ENCODE peak calls at places on chromosomes 4 and X, in eight cellular contexts. H is WTC11, T is H9, P is choroid plexus epithelial cell, O is kidney epithelial cell, D is PC-9, J is body of pancreas, A is cardiac muscle cell. K is an unnamed sample.

GRCh38 chr4:174066806-174067205 is 216.7 kb downstream of the FBXO8 start:
- DNase-seq in J (no peak), P (no peak), A (no peak), T (no peak), O (no peak), D (no peak), H (no peak), K (no peak)

GRCh38 chr4:175542787-175543186 is 269.3 kb downstream of the GPM6A start:
- DNase-seq in H (no peak), O (no peak), J (no peak), P (peak; percentile 58), A (no peak), T (no peak), D (no peak), K (no peak)

GRCh38 chr4:7186081-7186480 is 6.3 kb upstream of the SORCS2 start:
- DNase-seq in H (peak; percentile 64), A (peak; percentile 42), P (no peak), D (no peak), O (no peak), T (peak; percentile 55), J (no peak), K (no peak)

GRCh38 chrX:12779534-12779933 is 11.7 kb upstream of the PRPS2 start:
- DNase-seq in P (no peak), D (no peak), H (no peak), A (no peak), O (peak; percentile 26), T (no peak), J (peak; percentile 63), K (no peak)

GRCh38 chr4:165331316-165331715 is 3.8 kb downstream of the MSMO1 start:
- DNase-seq in O (no peak), A (no peak), P (no peak), J (no peak), D (no peak), H (no peak), T (no peak), K (no peak)

GRCh38 chrX:149314031-149314430 is 191.1 kb downstream of the IDS start:
- DNase-seq in A (no peak), O (no peak), P (peak; percentile 72), D (no peak), H (no peak), J (no peak), T (no peak), K (no peak)

GRCh38 chr4:8916251-8916913 is 44.7 kb upstream of the HMX1 start:
- DNase-seq in T (peak; percentile 24), H (no peak), D (no peak), O (no peak), A (no peak), J (peak; percentile 0), P (no peak), K (no peak)

GRCh38 chr4:16608123-16608522 is 290.3 kb downstream of the LDB2 start:
- DNase-seq in O (no peak), P (peak; percentile 81), H (no peak), D (no peak), T (no peak), J (no peak), A (no peak), K (no peak)

DNA sequence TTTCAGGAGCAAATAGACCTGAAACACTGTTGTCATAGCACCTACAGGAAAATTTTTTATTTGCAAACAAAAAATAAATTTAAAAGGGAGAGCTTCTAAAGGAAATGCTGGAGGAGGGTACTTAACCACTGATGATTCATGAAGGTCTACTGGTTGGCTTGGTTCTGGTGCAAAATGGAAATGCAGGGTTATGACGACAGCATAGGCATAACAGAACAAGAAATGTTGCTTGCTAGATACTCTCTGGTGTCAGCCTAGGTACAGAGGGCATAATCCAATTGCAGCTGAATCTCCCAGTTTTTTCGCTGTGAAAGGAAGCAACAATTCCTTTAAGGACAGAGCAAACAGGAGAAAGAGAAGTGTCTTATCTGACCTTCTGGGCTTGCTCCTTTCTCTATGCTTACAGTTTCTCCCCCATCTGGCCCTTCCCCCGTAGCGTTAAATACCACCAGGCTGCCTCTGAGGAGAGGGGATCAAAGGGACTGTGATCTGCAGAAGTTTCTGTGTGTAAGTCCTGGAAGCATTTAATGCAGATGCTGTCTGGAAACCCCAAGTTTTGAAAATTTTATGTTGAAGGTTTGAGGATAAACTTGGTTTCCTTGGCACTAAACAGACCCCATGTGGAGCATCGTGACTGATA is 23.7 kb upstream of the CASK start:
- DNase-seq in O (no peak), P (peak; percentile 5), J (no peak), A (peak; percentile 19), D (no peak), H (no peak), T (no peak), K (no peak)
- TF ChIP-seq CTCF in O (no peak), P (no peak), J (no peak), A (no peak), D (no peak), H (no peak), T (no peak), K (no peak)

GRCh38 chrX:96682516-96682915 is 2.1 kb upstream of the DIAPH2 start:
- DNase-seq in H (no peak), A (no peak), O (no peak), T (no peak), D (no peak), J (no peak), P (no peak), K (no peak)

GRCh38 chrX:96685205-96686099 is 810 bp downstream of the DIAPH2 start:
- DNase-seq in D (peak; percentile 42), P (peak; percentile 42), H (peak; percentile 12), T (peak; percentile 33), A (peak; percentile 32), O (no peak), J (peak; percentile 25), K (peak; percentile 2)

GRCh38 chrX:96688789-96689188 is 4.1 kb downstream of the DIAPH2 start:
- DNase-seq in H (no peak), T (no peak), O (no peak), J (no peak), D (no peak), P (no peak), A (no peak), K (no peak)

GRCh38 chrX:96683997-96684338 is 674 bp upstream of the DIAPH2 start:
- DNase-seq in A (no peak), P (peak; percentile 23), T (no peak), H (no peak), D (no peak), J (no peak), O (no peak), K (no peak)

DNA sequence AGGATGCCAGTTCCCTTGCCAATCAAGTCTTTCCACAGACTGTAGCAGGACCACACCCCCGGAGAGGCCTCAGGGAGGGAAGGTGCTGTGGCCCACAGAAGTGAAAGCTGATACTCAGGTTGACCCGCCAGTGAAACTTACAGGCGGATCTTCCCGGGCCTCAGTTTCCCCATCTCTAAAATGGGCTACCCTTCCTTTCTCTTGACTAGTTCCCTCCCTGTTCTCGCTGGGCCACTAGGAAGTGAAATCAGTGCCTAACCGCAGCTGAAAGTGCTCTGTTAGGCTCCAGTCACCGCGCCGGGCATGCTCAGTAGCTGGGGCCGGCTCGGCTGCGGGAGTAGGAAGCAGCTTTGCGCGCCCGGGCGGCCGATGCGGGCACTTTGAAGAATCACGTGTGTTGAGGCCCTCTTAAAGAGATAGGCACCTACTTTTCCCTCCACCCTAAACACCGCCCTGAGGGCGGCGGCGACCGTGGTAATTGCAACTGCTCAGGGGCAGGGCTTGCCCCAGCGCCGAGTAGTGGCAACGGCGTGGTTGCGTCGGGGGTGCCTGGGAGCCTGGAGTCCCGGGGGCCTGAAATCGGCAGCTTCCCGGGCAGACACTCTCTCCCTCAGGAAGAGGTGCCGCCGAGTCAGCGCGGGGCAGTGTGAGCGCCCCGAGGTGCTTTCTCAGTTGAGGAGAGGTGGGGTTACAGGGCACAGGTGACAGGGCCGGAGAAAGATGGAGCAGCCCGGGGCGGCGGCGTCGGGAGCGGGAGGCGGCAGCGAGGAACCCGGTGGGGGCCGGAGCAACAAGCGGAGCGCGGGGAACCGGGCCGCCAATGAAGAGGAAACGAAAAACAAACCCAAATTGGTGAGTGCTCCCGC is at the start of gene DIAPH2:
- DNase-seq in A (peak; percentile 89), P (peak; percentile 85), T (peak; percentile 90), O (peak; percentile 43), D (peak; percentile 75), H (peak; percentile 71), J (peak; percentile 85), K (peak; percentile 32)
- TF ChIP-seq CTCF in A (peak; percentile 6), P (peak; percentile 24), T (peak; percentile 39), O (peak; percentile 7), D (peak; percentile 37), H (no peak), J (peak; percentile 41), K (peak; percentile 28)

DNA sequence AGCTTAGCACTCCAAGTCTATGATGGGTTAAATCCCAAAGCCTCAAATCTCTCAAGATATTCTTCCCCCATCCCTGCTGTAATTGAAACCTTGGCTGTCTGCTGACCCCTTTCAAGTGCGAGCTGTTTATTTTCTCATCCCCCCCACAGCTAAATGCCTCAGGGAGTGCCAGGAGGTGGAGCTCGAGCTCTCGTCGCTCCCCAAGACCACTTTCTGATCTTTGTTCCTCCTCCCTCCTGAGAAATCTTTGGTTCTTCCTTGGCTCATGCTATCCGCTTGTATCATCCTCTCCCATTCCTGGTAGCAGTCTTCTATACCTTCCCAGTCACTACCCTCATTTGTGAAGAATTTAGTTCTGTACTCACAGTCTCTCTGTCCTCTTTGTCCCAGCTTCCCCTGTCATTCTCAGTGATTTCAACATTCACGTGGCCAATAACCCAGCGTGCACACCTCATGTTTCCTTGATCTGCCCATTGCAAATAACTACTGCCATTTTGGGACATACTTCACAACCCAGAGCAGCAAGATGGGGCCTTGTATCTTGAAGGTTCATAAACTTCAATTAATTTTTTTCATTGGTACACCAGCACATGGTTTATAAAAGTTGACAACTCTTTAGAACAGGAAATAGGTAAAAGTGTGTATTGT is 9.2 kb upstream of the SLC25A43 start:
- DNase-seq in T (peak; percentile 33), D (no peak), H (peak; percentile 15), P (peak; percentile 39), J (no peak), O (no peak), A (no peak), K (no peak)
- TF ChIP-seq CTCF in T (no peak), D (no peak), H (no peak), P (peak; percentile 36), J (no peak), O (no peak), A (no peak), K (no peak)

GRCh38 chr4:63529581-63529980 is 879.7 kb downstream of the TECRL start:
- DNase-seq in D (no peak), O (no peak), A (no peak), P (no peak), T (no peak), H (no peak), J (no peak), K (no peak)

GRCh38 chr4:63526251-63526650 is 883.0 kb downstream of the TECRL start:
- DNase-seq in H (no peak), A (no peak), J (no peak), O (no peak), P (no peak), T (no peak), D (no peak), K (no peak)

GRCh38 chr4:63524764-63525163 is 884.5 kb downstream of the TECRL start:
- DNase-seq in J (no peak), H (no peak), T (no peak), P (no peak), A (no peak), O (no peak), D (no peak), K (no peak)

DNA sequence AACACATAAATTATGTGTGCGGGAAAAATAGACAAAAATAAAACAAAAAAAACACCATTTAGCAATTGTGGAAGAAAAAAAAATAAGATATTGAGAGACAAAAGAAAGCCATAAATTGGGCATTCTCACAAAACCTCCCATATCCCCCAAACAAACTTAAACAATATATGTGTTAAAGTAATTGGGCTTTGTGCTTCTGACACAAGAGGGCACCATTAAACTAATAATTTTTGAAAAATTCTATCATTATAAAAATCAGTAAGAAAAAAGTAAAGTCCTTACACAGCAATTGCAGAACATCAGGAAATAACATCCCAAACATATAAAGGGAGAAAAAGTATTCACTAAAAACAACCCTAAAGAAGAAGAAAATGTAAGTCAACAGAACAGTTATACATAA is 880.7 kb downstream of the TECRL start:
- DNase-seq in J (no peak), T (no peak), P (peak; percentile 1), H (no peak), A (no peak), O (no peak), D (no peak), K (no peak)
- TF ChIP-seq CTCF in J (no peak), T (peak; percentile 49), P (no peak), H (no peak), A (no peak), O (no peak), D (no peak), K (no peak)

K was measured in thoracic aorta.